ENCODE peak calls at places on chromosomes 6 and 20, in four cellular contexts. F, L, E and R are unnamed samples.

GRCh38 chr20:54173653-54174451 is at the start of gene CYP24A1:
- DNase-seq in F (peak), L (peak), E (peak), R (no peak)

GRCh38 chr20:19973920-19974620 is 43.1 kb upstream of the NAA20 start:
- DNase-seq in F (no peak), L (no peak), E (no peak), R (no peak)

GRCh38 chr6:104505838-104506237 is 353.9 kb downstream of the HACE1 start:
- DNase-seq in F (no peak), L (no peak), E (no peak), R (no peak)

GRCh38 chr6:110325197-110325596 is 33.0 kb downstream of the METTL24 start:
- DNase-seq in F (no peak), L (no peak), E (no peak), R (no peak)

GRCh38 chr20:19889011-19889953 is 127.9 kb upstream of the NAA20 start:
- DNase-seq in F (no peak), L (no peak), E (peak), R (no peak)

GRCh38 chr6:105300090-105300489 is 102.8 kb downstream of the PREP start:
- DNase-seq in F (no peak), L (no peak), E (no peak), R (no peak)

GRCh38 chr6:127732927-127733326 is 156.0 kb downstream of the C6orf58 start:
- DNase-seq in F (no peak), L (no peak), E (no peak), R (no peak)

GRCh38 chr6:110564703-110565421 is 88.4 kb upstream of the SLC22A16 start:
- DNase-seq in F (no peak), L (no peak), E (no peak), R (no peak)

GRCh38 chr6:147067184-147067583 is 137.0 kb upstream of the STXBP5 start:
- DNase-seq in F (no peak), L (no peak), E (no peak), R (no peak)

GRCh38 chr6:3333263-3333662 is 74.5 kb downstream of the PSMG4 start:
- DNase-seq in F (peak), L (no peak), E (no peak), R (no peak)

GRCh38 chr6:117456998-117457397 is 25.5 kb upstream of the DCBLD1 start:
- DNase-seq in F (no peak), L (no peak), E (no peak), R (no peak)

DNA sequence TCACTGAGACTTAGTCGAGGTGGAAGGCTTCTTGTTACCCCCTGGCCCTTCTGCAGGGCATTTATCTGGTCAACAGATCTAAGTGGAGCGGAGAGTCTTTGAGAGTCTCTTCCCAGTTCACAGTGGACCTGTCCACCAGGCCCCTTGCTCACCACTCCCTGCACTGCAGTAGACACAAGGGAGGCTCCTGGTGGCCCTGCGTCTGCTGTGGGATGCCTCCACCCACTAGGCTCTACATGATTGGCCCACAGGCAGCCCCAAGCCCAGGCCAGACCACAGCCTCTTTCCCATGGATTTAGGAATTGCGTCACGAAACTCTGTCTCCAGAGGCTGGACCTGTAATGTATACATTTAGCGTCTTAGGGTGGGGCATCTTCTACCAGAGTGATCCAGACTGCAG is 28.4 kb downstream of the TBC1D7 start:
- DNase-seq in F (no peak), L (no peak), E (no peak), R (no peak)
- H3K4me2 ChIP-seq in F (no peak), L (no peak), E (no peak), R (no peak)

DNA sequence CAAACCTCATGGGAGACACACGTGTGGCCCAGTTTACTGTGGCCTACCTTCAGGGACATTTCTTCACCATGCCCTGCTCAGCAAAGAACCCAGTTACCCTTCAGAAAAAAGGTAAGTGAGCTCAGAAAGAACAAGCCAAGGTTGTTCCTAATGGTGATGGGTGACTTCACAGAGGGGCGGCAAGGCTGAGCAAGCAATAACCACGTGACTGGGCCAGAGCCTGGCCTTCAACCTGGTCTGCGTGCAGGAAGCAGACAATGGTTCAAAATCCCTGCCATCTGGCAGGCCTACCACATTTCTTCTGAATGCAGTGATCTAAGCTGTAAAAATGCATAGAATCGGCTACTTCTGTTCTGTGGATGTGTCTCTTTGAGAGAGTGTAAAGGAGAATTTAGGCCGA is 115.5 kb upstream of the CST7 start:
- DNase-seq in F (no peak), L (no peak), E (no peak), R (no peak)
- H3K27ac ChIP-seq in F (no peak), L (no peak), E (no peak), R (no peak)

GRCh38 chr20:36631651-36632050 is 14.3 kb downstream of the SLA2 start:
- DNase-seq in F (no peak), L (no peak), E (no peak), R (no peak)

GRCh38 chr20:36632487-36633284 is 13.3 kb downstream of the SLA2 start:
- DNase-seq in F (peak), L (no peak), E (no peak), R (no peak)

GRCh38 chr20:36632147-36632486 is 13.9 kb downstream of the SLA2 start:
- DNase-seq in F (no peak), L (no peak), E (no peak), R (no peak)

GRCh38 chr20:36634342-36634741 is 11.7 kb downstream of the SLA2 start:
- DNase-seq in F (no peak), L (no peak), E (no peak), R (no peak)

GRCh38 chr20:36633285-36633772 is 12.7 kb downstream of the SLA2 start:
- DNase-seq in F (no peak), L (no peak), E (no peak), R (no peak)
- H3K4me2 ChIP-seq in F (no peak), L (no peak), E (no peak), R (no peak)

GRCh38 chr6:27502508-27503435 is 29.9 kb upstream of the ZNF184 start:
- DNase-seq in F (peak), L (peak), E (peak), R (no peak)
- H3K27ac ChIP-seq in F (peak), L (peak), E (peak), R (peak)

GRCh38 chr6:38508286-38508685 is 131.4 kb downstream of the BTBD9 start:
- DNase-seq in F (no peak), L (no peak), E (no peak), R (no peak)

GRCh38 chr6:38509713-38510112 is 130.0 kb downstream of the BTBD9 start:
- DNase-seq in F (no peak), L (no peak), E (peak), R (no peak)

GRCh38 chr6:38507173-38507572 is 132.6 kb downstream of the BTBD9 start:
- DNase-seq in F (no peak), L (no peak), E (no peak), R (no peak)

GRCh38 chr6:38510205-38510604 is 129.5 kb downstream of the BTBD9 start:
- DNase-seq in F (no peak), L (no peak), E (no peak), R (no peak)

DNA sequence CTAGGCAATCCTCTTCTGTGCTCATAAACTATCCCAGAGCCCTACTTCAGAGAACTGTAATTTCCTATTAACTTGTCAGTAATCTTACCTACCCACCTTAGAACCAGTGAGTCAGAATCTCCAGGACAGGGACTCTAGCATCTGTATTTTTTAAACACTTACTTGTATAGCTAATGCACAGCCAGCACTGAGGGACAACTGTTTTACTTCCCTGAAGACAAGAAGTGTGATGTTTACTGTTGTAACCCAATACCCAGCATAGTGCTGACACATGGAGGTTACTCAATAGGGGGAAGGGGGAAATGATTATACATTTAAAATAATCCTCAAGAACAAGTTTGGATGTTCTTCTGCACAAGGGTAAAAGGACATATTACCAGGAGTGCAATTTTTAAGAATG is 130.8 kb downstream of the BTBD9 start:
- DNase-seq in F (no peak), L (no peak), E (peak), R (no peak)
- H3K4me2 ChIP-seq in F (no peak), L (no peak), E (peak), R (no peak)

DNA sequence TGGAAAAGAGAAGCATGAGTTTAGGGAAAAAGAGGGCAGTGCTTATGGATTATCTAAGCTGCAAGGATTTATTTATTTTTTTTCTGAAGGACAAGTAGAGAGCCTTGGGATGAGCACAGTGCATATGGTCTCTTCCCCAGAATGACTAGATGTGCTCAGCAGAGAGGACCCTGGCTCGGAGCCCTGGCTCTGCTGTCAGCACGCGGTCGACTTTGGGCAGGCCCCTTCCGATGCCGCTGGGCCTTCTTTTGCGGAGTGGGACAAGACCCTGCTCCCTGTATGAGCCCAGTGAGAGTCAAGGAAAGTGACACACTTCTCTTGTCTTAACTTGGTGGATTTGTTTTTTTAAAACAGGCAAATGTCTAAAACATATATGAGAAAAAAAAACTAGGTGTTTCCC is 51.4 kb downstream of the LRRC1 start:
- DNase-seq in F (no peak), L (no peak), E (no peak), R (no peak)
- H3K27ac ChIP-seq in F (no peak), L (no peak), E (no peak), R (no peak)

GRCh38 chr20:10508468-10509251 is 73.6 kb downstream of the SLX4IP start:
- DNase-seq in F (no peak), L (no peak), E (peak), R (no peak)

GRCh38 chr20:10508060-10508459 is 73.0 kb downstream of the SLX4IP start:
- DNase-seq in F (no peak), L (no peak), E (no peak), R (no peak)

GRCh38 chr20:10507052-10507451 is 71.9 kb downstream of the SLX4IP start:
- DNase-seq in F (no peak), L (no peak), E (no peak), R (no peak)

GRCh38 chr20:10504893-10505292 is 69.8 kb downstream of the SLX4IP start:
- DNase-seq in F (no peak), L (no peak), E (no peak), R (no peak)

GRCh38 chr20:10505320-10506226 is 70.5 kb downstream of the SLX4IP start:
- DNase-seq in F (no peak), L (no peak), E (no peak), R (no peak)
- H3K4me2 ChIP-seq in F (no peak), L (no peak), E (peak), R (peak)

GRCh38 chr20:40728996-40729395 is 40.0 kb upstream of the MAFB start:
- DNase-seq in F (no peak), L (no peak), E (no peak), R (no peak)
- H3K27ac ChIP-seq in F (no peak), L (no peak), E (no peak), R (no peak)